ENCODE peak calls at places on chromosomes 7 and 10, in five cellular contexts. One of them, this sample, is unnamed.

GRCh38 chr7:22945584-22945983 is 68.3 kb downstream of the HYCC1 start:
- DNase-seq in ACHN: no peak
- DNase-seq in CD8-positive, alpha-beta memory T cell: no peak
- DNase-seq in stimulated activated CD4-positive, alpha-beta T cell treated with anti-CD3 and anti-CD28 coated beads, Interleukin-4, amount 100 ng/mL, for 24 hours: no peak
- DNase-seq in HFFc6: no peak
- DNase-seq in this sample: no peak

GRCh38 chr7:128008744-128009143 is 22.5 kb downstream of the LRRC4 start:
- DNase-seq in CD8-positive, alpha-beta memory T cell: no peak
- DNase-seq in HFFc6: no peak
- DNase-seq in ACHN: no peak
- DNase-seq in stimulated activated CD4-positive, alpha-beta T cell treated with anti-CD3 and anti-CD28 coated beads, Interleukin-4, amount 100 ng/mL, for 24 hours: no peak
- DNase-seq in this sample: no peak

GRCh38 chr7:92615861-92616260 is 25.7 kb upstream of the FAM133B start:
- DNase-seq in CD8-positive, alpha-beta memory T cell: no peak
- DNase-seq in HFFc6: no peak
- DNase-seq in stimulated activated CD4-positive, alpha-beta T cell treated with anti-CD3 and anti-CD28 coated beads, Interleukin-4, amount 100 ng/mL, for 24 hours: no peak
- DNase-seq in ACHN: no peak
- DNase-seq in this sample: no peak

GRCh38 chr7:134174797-134175261 is 47.7 kb downstream of the LRGUK start:
- DNase-seq in stimulated activated CD4-positive, alpha-beta T cell treated with anti-CD3 and anti-CD28 coated beads, Interleukin-4, amount 100 ng/mL, for 24 hours: no peak
- DNase-seq in CD8-positive, alpha-beta memory T cell: no peak
- DNase-seq in ACHN: peak
- DNase-seq in HFFc6: peak
- DNase-seq in this sample: peak

GRCh38 chr10:127934383-127934782 is 27.5 kb downstream of the PTPRE start:
- DNase-seq in CD8-positive, alpha-beta memory T cell: no peak
- DNase-seq in HFFc6: no peak
- DNase-seq in ACHN: no peak
- DNase-seq in stimulated activated CD4-positive, alpha-beta T cell treated with anti-CD3 and anti-CD28 coated beads, Interleukin-4, amount 100 ng/mL, for 24 hours: no peak
- DNase-seq in this sample: no peak

GRCh38 chr10:21293518-21294356 is 231.7 kb downstream of the SKIDA1 start:
- DNase-seq in ACHN: no peak
- DNase-seq in CD8-positive, alpha-beta memory T cell: no peak
- DNase-seq in HFFc6: no peak
- DNase-seq in stimulated activated CD4-positive, alpha-beta T cell treated with anti-CD3 and anti-CD28 coated beads, Interleukin-4, amount 100 ng/mL, for 24 hours: no peak
- DNase-seq in this sample: no peak

GRCh38 chr7:117780832-117781231 is 92.4 kb downstream of the CTTNBP2 start:
- DNase-seq in HFFc6: no peak
- DNase-seq in ACHN: no peak
- DNase-seq in CD8-positive, alpha-beta memory T cell: no peak
- DNase-seq in stimulated activated CD4-positive, alpha-beta T cell treated with anti-CD3 and anti-CD28 coated beads, Interleukin-4, amount 100 ng/mL, for 24 hours: no peak
- DNase-seq in this sample: peak

GRCh38 chr7:24172859-24173258 is 111.1 kb upstream of the NPY start:
- DNase-seq in ACHN: no peak
- DNase-seq in CD8-positive, alpha-beta memory T cell: no peak
- DNase-seq in HFFc6: no peak
- DNase-seq in stimulated activated CD4-positive, alpha-beta T cell treated with anti-CD3 and anti-CD28 coated beads, Interleukin-4, amount 100 ng/mL, for 24 hours: no peak
- DNase-seq in this sample: no peak

GRCh38 chr10:68550747-68551411 is 9.3 kb upstream of the TET1 start:
- DNase-seq in stimulated activated CD4-positive, alpha-beta T cell treated with anti-CD3 and anti-CD28 coated beads, Interleukin-4, amount 100 ng/mL, for 24 hours: peak
- DNase-seq in HFFc6: peak
- DNase-seq in ACHN: peak
- DNase-seq in CD8-positive, alpha-beta memory T cell: peak
- DNase-seq in this sample: peak

GRCh38 chr10:46215426-46215825 is 71.4 kb upstream of the ANTXRL start:
- DNase-seq in ACHN: no peak
- DNase-seq in stimulated activated CD4-positive, alpha-beta T cell treated with anti-CD3 and anti-CD28 coated beads, Interleukin-4, amount 100 ng/mL, for 24 hours: no peak
- DNase-seq in HFFc6: no peak
- DNase-seq in CD8-positive, alpha-beta memory T cell: no peak
- DNase-seq in this sample: no peak

GRCh38 chr10:6342091-6342490 is 139.4 kb downstream of the PFKFB3 start:
- DNase-seq in HFFc6: no peak
- DNase-seq in CD8-positive, alpha-beta memory T cell: no peak
- DNase-seq in stimulated activated CD4-positive, alpha-beta T cell treated with anti-CD3 and anti-CD28 coated beads, Interleukin-4, amount 100 ng/mL, for 24 hours: no peak
- DNase-seq in ACHN: no peak
- DNase-seq in this sample: no peak

GRCh38 chr10:3045471-3046209 is 21.7 kb upstream of the PFKP start:
- DNase-seq in HFFc6: peak
- DNase-seq in stimulated activated CD4-positive, alpha-beta T cell treated with anti-CD3 and anti-CD28 coated beads, Interleukin-4, amount 100 ng/mL, for 24 hours: peak
- DNase-seq in CD8-positive, alpha-beta memory T cell: no peak
- DNase-seq in ACHN: peak
- DNase-seq in this sample: peak

GRCh38 chr10:37763132-37763531 is 94.3 kb downstream of the ZNF248 start:
- DNase-seq in CD8-positive, alpha-beta memory T cell: no peak
- DNase-seq in ACHN: no peak
- DNase-seq in HFFc6: no peak
- DNase-seq in stimulated activated CD4-positive, alpha-beta T cell treated with anti-CD3 and anti-CD28 coated beads, Interleukin-4, amount 100 ng/mL, for 24 hours: no peak
- DNase-seq in this sample: no peak

GRCh38 chr10:21195149-21195731 is 298.1 kb upstream of the NEBL start:
- DNase-seq in CD8-positive, alpha-beta memory T cell: no peak
- DNase-seq in ACHN: no peak
- DNase-seq in HFFc6: no peak
- DNase-seq in stimulated activated CD4-positive, alpha-beta T cell treated with anti-CD3 and anti-CD28 coated beads, Interleukin-4, amount 100 ng/mL, for 24 hours: no peak
- DNase-seq in this sample: no peak

GRCh38 chr7:29723599-29723998 is 82.7 kb upstream of the WIPF3 start:
- DNase-seq in HFFc6: peak
- DNase-seq in CD8-positive, alpha-beta memory T cell: no peak
- DNase-seq in ACHN: peak
- DNase-seq in stimulated activated CD4-positive, alpha-beta T cell treated with anti-CD3 and anti-CD28 coated beads, Interleukin-4, amount 100 ng/mL, for 24 hours: no peak
- DNase-seq in this sample: no peak

GRCh38 chr7:140541513-140542192 is 62.3 kb upstream of the MKRN1 start:
- DNase-seq in ACHN: peak
- DNase-seq in CD8-positive, alpha-beta memory T cell: no peak
- DNase-seq in stimulated activated CD4-positive, alpha-beta T cell treated with anti-CD3 and anti-CD28 coated beads, Interleukin-4, amount 100 ng/mL, for 24 hours: no peak
- DNase-seq in HFFc6: peak
- DNase-seq in this sample: peak

GRCh38 chr10:131159771-131160170 is 151.8 kb downstream of the TCERG1L start:
- DNase-seq in ACHN: no peak
- DNase-seq in HFFc6: no peak
- DNase-seq in stimulated activated CD4-positive, alpha-beta T cell treated with anti-CD3 and anti-CD28 coated beads, Interleukin-4, amount 100 ng/mL, for 24 hours: no peak
- DNase-seq in CD8-positive, alpha-beta memory T cell: no peak
- DNase-seq in this sample: no peak

GRCh38 chr7:74479961-74480829 is 26.5 kb downstream of the GTF2IRD1 start:
- DNase-seq in stimulated activated CD4-positive, alpha-beta T cell treated with anti-CD3 and anti-CD28 coated beads, Interleukin-4, amount 100 ng/mL, for 24 hours: no peak
- DNase-seq in ACHN: peak
- DNase-seq in CD8-positive, alpha-beta memory T cell: no peak
- DNase-seq in HFFc6: peak
- DNase-seq in this sample: peak

GRCh38 chr7:111668711-111669110 is 106.4 kb upstream of the IMMP2L start:
- DNase-seq in stimulated activated CD4-positive, alpha-beta T cell treated with anti-CD3 and anti-CD28 coated beads, Interleukin-4, amount 100 ng/mL, for 24 hours: no peak
- DNase-seq in CD8-positive, alpha-beta memory T cell: no peak
- DNase-seq in HFFc6: no peak
- DNase-seq in ACHN: no peak
- DNase-seq in this sample: no peak

GRCh38 chr7:98168181-98168903 is 42.9 kb upstream of the BHLHA15 start:
- DNase-seq in stimulated activated CD4-positive, alpha-beta T cell treated with anti-CD3 and anti-CD28 coated beads, Interleukin-4, amount 100 ng/mL, for 24 hours: peak
- DNase-seq in CD8-positive, alpha-beta memory T cell: peak
- DNase-seq in HFFc6: peak
- DNase-seq in ACHN: peak
- DNase-seq in this sample: peak

GRCh38 chr7:43648725-43649406 is 66.0 kb downstream of the STK17A start:
- DNase-seq in stimulated activated CD4-positive, alpha-beta T cell treated with anti-CD3 and anti-CD28 coated beads, Interleukin-4, amount 100 ng/mL, for 24 hours: peak
- DNase-seq in HFFc6: peak
- DNase-seq in CD8-positive, alpha-beta memory T cell: peak
- DNase-seq in ACHN: peak
- DNase-seq in this sample: no peak

GRCh38 chr7:6306471-6306870 is 34.0 kb upstream of the CYTH3 start:
- DNase-seq in ACHN: peak
- DNase-seq in CD8-positive, alpha-beta memory T cell: no peak
- DNase-seq in HFFc6: peak
- DNase-seq in stimulated activated CD4-positive, alpha-beta T cell treated with anti-CD3 and anti-CD28 coated beads, Interleukin-4, amount 100 ng/mL, for 24 hours: no peak
- DNase-seq in this sample: peak

GRCh38 chr7:17680026-17680425 is 260.3 kb downstream of the SNX13 start:
- DNase-seq in ACHN: peak
- DNase-seq in CD8-positive, alpha-beta memory T cell: no peak
- DNase-seq in stimulated activated CD4-positive, alpha-beta T cell treated with anti-CD3 and anti-CD28 coated beads, Interleukin-4, amount 100 ng/mL, for 24 hours: no peak
- DNase-seq in HFFc6: peak
- DNase-seq in this sample: no peak

GRCh38 chr7:37945336-37945735 is 24.9 kb downstream of the EPDR1 start:
- DNase-seq in CD8-positive, alpha-beta memory T cell: no peak
- DNase-seq in HFFc6: no peak
- DNase-seq in stimulated activated CD4-positive, alpha-beta T cell treated with anti-CD3 and anti-CD28 coated beads, Interleukin-4, amount 100 ng/mL, for 24 hours: no peak
- DNase-seq in ACHN: no peak
- DNase-seq in this sample: no peak

GRCh38 chr7:121831320-121831719 is 41.6 kb upstream of the PTPRZ1 start:
- DNase-seq in HFFc6: no peak
- DNase-seq in ACHN: no peak
- DNase-seq in CD8-positive, alpha-beta memory T cell: no peak
- DNase-seq in stimulated activated CD4-positive, alpha-beta T cell treated with anti-CD3 and anti-CD28 coated beads, Interleukin-4, amount 100 ng/mL, for 24 hours: no peak
- DNase-seq in this sample: no peak

GRCh38 chr10:127186846-127187245 is 9.5 kb downstream of the INSYN2A start:
- DNase-seq in stimulated activated CD4-positive, alpha-beta T cell treated with anti-CD3 and anti-CD28 coated beads, Interleukin-4, amount 100 ng/mL, for 24 hours: no peak
- DNase-seq in ACHN: no peak
- DNase-seq in CD8-positive, alpha-beta memory T cell: no peak
- DNase-seq in HFFc6: peak
- DNase-seq in this sample: no peak

GRCh38 chr7:43535810-43536585 is 46.9 kb upstream of the STK17A start:
- DNase-seq in HFFc6: peak
- DNase-seq in ACHN: peak
- DNase-seq in stimulated activated CD4-positive, alpha-beta T cell treated with anti-CD3 and anti-CD28 coated beads, Interleukin-4, amount 100 ng/mL, for 24 hours: no peak
- DNase-seq in CD8-positive, alpha-beta memory T cell: no peak
- DNase-seq in this sample: peak

GRCh38 chr10:126646101-126646500 is 24.4 kb downstream of the C10orf90 start:
- DNase-seq in CD8-positive, alpha-beta memory T cell: no peak
- DNase-seq in ACHN: no peak
- DNase-seq in HFFc6: no peak
- DNase-seq in stimulated activated CD4-positive, alpha-beta T cell treated with anti-CD3 and anti-CD28 coated beads, Interleukin-4, amount 100 ng/mL, for 24 hours: no peak
- DNase-seq in this sample: no peak

GRCh38 chr7:130971297-130971696 is 237.3 kb upstream of the KLF14 start:
- DNase-seq in HFFc6: no peak
- DNase-seq in CD8-positive, alpha-beta memory T cell: no peak
- DNase-seq in ACHN: no peak
- DNase-seq in stimulated activated CD4-positive, alpha-beta T cell treated with anti-CD3 and anti-CD28 coated beads, Interleukin-4, amount 100 ng/mL, for 24 hours: peak
- DNase-seq in this sample: no peak

GRCh38 chr7:74501298-74501697 is 47.6 kb downstream of the GTF2IRD1 start:
- DNase-seq in stimulated activated CD4-positive, alpha-beta T cell treated with anti-CD3 and anti-CD28 coated beads, Interleukin-4, amount 100 ng/mL, for 24 hours: no peak
- DNase-seq in HFFc6: no peak
- DNase-seq in ACHN: no peak
- DNase-seq in CD8-positive, alpha-beta memory T cell: no peak
- DNase-seq in this sample: no peak

GRCh38 chr10:110437761-110438341 is 59.9 kb upstream of the DUSP5 start:
- DNase-seq in stimulated activated CD4-positive, alpha-beta T cell treated with anti-CD3 and anti-CD28 coated beads, Interleukin-4, amount 100 ng/mL, for 24 hours: no peak
- DNase-seq in HFFc6: no peak
- DNase-seq in CD8-positive, alpha-beta memory T cell: no peak
- DNase-seq in ACHN: no peak
- DNase-seq in this sample: no peak

GRCh38 chr7:98266840-98267239 is 14.6 kb upstream of the BRI3 start:
- DNase-seq in HFFc6: peak
- DNase-seq in stimulated activated CD4-positive, alpha-beta T cell treated with anti-CD3 and anti-CD28 coated beads, Interleukin-4, amount 100 ng/mL, for 24 hours: no peak
- DNase-seq in ACHN: peak
- DNase-seq in CD8-positive, alpha-beta memory T cell: no peak
- DNase-seq in this sample: peak

GRCh38 chr10:62817120-62817762 is 1.1 kb upstream of the EGR2 start:
- DNase-seq in HFFc6: no peak
- DNase-seq in ACHN: peak
- DNase-seq in CD8-positive, alpha-beta memory T cell: no peak
- DNase-seq in stimulated activated CD4-positive, alpha-beta T cell treated with anti-CD3 and anti-CD28 coated beads, Interleukin-4, amount 100 ng/mL, for 24 hours: peak
- DNase-seq in this sample: peak

GRCh38 chr10:113045155-113046055 is 95.4 kb downstream of the TCF7L2 start:
- DNase-seq in HFFc6: peak
- DNase-seq in stimulated activated CD4-positive, alpha-beta T cell treated with anti-CD3 and anti-CD28 coated beads, Interleukin-4, amount 100 ng/mL, for 24 hours: no peak
- DNase-seq in ACHN: peak
- DNase-seq in CD8-positive, alpha-beta memory T cell: no peak
- DNase-seq in this sample: peak

GRCh38 chr10:125878957-125879835 is 1.9 kb downstream of the DHX32 start:
- DNase-seq in HFFc6: peak
- DNase-seq in CD8-positive, alpha-beta memory T cell: no peak
- DNase-seq in stimulated activated CD4-positive, alpha-beta T cell treated with anti-CD3 and anti-CD28 coated beads, Interleukin-4, amount 100 ng/mL, for 24 hours: no peak
- DNase-seq in ACHN: peak
- DNase-seq in this sample: peak

GRCh38 chr7:36506820-36507219 is 117.2 kb downstream of the ANLN start:
- DNase-seq in ACHN: peak
- DNase-seq in CD8-positive, alpha-beta memory T cell: no peak
- DNase-seq in HFFc6: peak
- DNase-seq in stimulated activated CD4-positive, alpha-beta T cell treated with anti-CD3 and anti-CD28 coated beads, Interleukin-4, amount 100 ng/mL, for 24 hours: no peak
- DNase-seq in this sample: no peak

GRCh38 chr10:110067960-110068770 is 60.4 kb downstream of the ADD3 start:
- DNase-seq in ACHN: no peak
- DNase-seq in stimulated activated CD4-positive, alpha-beta T cell treated with anti-CD3 and anti-CD28 coated beads, Interleukin-4, amount 100 ng/mL, for 24 hours: peak
- DNase-seq in HFFc6: no peak
- DNase-seq in CD8-positive, alpha-beta memory T cell: peak
- DNase-seq in this sample: no peak